ENCODE peak calls at places on chromosomes 13 and 19, in five cellular contexts. M is A549, K is esophagus squamous epithelium, V is uterus, I is tibial nerve. N is an unnamed sample. For H3K4me1 and H3K9me3, the result is how much of the 10 kb centered on the place peaks cover.

GRCh38 chr19:40811478-40812341 is 12.7 kb downstream of the EGLN2 start:
- DNase-seq in M (no peak), K (no peak), V (no peak), I (no peak), N (no peak)

GRCh38 chr13:74839656-74840055 is 642.3 kb downstream of the TBC1D4 start:
- DNase-seq in M (no peak), K (no peak), V (no peak), I (no peak), N (no peak)

GRCh38 chr13:30466358-30466714 is 600 bp upstream of the HMGB1 start:
- DNase-seq in M (no peak), K (no peak), V (no peak), I (no peak), N (no peak)

GRCh38 chr19:12665646-12666304 is 767 bp downstream of the MAN2B1 start:
- DNase-seq in M (no peak), K (no peak), V (no peak), I (no peak), N (no peak)

GRCh38 chr19:50870417-50871089 is 2.7 kb upstream of the KLK2 start:
- DNase-seq in M (peak), K (no peak), V (no peak), I (no peak), N (no peak)

GRCh38 chr13:21060063-21060826 is 1.1 kb downstream of the LATS2 start:
- DNase-seq in M (no peak), K (no peak), V (peak), I (no peak), N (no peak)

GRCh38 chr13:65917731-65918130 is 1312.4 kb downstream of the PCDH9 start:
- DNase-seq in M (no peak), K (no peak), V (no peak), I (no peak), N (no peak)

GRCh38 chr13:25018729-25019115 is 77.2 kb upstream of the PABPC3 start:
- DNase-seq in M (no peak), K (no peak), V (no peak), I (no peak), N (no peak)

GRCh38 chr13:105144936-105145335 is 1390.5 kb downstream of the EFNB2 start:
- DNase-seq in M (no peak), K (no peak), V (no peak), I (no peak), N (no peak)

GRCh38 chr19:5587071-5587455 is 19.3 kb upstream of the TINCR start:
- DNase-seq in M (no peak), K (no peak), V (no peak), I (no peak), N (no peak)

GRCh38 chr13:112105884-112106283 is 38.9 kb downstream of the SOX1 start:
- DNase-seq in M (no peak), K (no peak), V (no peak), I (no peak), N (no peak)

GRCh38 chr13:22871248-22871647 is 309.5 kb upstream of the SGCG start:
- DNase-seq in M (no peak), K (no peak), V (no peak), I (no peak), N (no peak)

GRCh38 chr19:19485161-19485997 is 30.0 kb downstream of the TSSK6 start:
- DNase-seq in M (no peak), K (no peak), V (no peak), I (no peak), N (no peak)

GRCh38 chr13:36163303-36163702 is 32.1 kb upstream of the DCLK1 start:
- DNase-seq in M (no peak), K (no peak), V (no peak), I (no peak), N (no peak)

GRCh38 chr13:33069365-33069764 is 53.1 kb downstream of the KL start:
- DNase-seq in M (no peak), K (no peak), V (no peak), I (no peak), N (no peak)

GRCh38 chr13:18628428-18628827 is 553.2 kb downstream of the TUBA3C start:
- DNase-seq in M (no peak), K (no peak), V (no peak), I (no peak), N (no peak)

GRCh38 chr19:3096267-3096901 is 2.2 kb downstream of the GNA11 start:
- DNase-seq in M (no peak), K (no peak), V (no peak), I (no peak), N (no peak)
- H3K27ac ChIP-seq in M (no peak), K (peak), V (no peak), I (peak), N (peak)

GRCh38 chr19:46022061-46022430 is 807 bp downstream of the PGLYRP1 start:
- DNase-seq in M (no peak), K (no peak), V (no peak), I (no peak), N (no peak)
- H3K4me1 ChIP-seq in M (under half), K (under half), V (under half), I (under half), N (under half)

DNA sequence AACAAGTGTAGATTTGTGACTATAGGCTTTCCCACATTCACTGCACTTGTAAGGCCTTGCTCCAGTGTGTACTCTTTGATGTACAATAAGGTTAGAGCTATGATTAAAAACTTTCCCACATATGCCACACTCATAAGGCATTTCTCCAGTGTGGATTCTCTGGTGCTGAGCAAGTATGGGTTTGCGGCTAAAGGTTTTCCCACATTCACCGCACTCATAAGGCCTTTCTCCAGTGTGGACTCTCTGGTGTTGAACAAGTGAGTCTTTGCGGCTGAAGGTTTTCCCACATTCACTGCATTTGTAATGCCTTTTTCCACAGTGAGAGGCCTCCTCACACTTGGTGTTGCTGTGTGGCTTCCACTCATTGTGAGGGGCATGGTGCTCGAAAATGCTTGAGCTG is 3.7 kb downstream of the ZNF772 start:
- DNase-seq in M (no peak), K (no peak), V (no peak), I (no peak), N (no peak)
- H3K9me3 ChIP-seq in M (half or more), K (half or more), V (half or more), I (half or more), N (half or more)

DNA sequence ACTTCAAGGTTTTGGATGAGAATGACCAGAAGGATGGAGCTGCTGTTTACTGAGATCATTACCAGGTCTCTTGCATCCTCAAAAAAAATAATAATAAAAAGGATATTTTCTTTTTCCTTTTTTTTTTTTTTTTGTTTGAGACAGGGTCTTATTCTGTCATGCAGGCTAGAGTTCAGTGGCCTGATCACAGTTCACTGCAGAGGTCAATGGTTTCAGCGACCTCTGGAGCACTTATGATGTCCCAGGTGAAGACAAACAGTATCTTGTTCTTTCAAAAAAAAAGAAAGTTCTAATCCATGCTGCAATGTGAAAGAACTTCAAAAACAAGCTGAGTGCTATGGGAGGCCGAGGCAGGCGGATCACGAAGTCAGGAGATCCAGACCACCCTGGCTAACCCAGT is 30.4 kb upstream of the TPM4 start:
- DNase-seq in M (no peak), K (no peak), V (no peak), I (no peak), N (no peak)
- H3K27ac ChIP-seq in M (no peak), K (no peak), V (no peak), I (no peak), N (no peak)

GRCh38 chr13:98476538-98476966 is 100.4 kb downstream of the STK24 start:
- DNase-seq in M (no peak), K (no peak), V (peak), I (no peak), N (peak)

GRCh38 chr13:98474761-98475160 is 102.1 kb downstream of the STK24 start:
- DNase-seq in M (no peak), K (no peak), V (no peak), I (no peak), N (no peak)

GRCh38 chr13:98474292-98474691 is 102.6 kb downstream of the STK24 start:
- DNase-seq in M (no peak), K (no peak), V (no peak), I (no peak), N (no peak)

GRCh38 chr13:98476106-98476505 is 100.8 kb downstream of the STK24 start:
- DNase-seq in M (no peak), K (no peak), V (no peak), I (no peak), N (no peak)

DNA sequence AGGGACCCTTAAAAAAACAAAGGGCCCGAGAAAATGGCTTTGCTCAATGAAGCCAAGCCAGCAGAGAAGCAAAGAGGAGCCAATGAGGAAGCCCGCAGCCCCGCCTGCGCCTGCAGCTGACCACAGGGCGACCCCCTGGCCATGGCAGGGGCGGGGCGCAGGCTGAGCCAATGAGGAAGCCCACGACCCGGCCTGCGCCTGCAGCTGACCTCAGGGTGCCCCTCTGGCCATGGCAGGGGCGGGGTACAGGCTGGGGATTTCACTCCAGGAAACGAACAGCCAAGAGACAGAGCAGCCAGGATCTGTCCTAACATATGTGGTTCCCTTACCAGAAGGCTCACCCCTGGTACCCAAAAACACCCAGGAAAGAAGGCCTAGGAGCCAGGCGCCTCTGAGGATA is 101.4 kb downstream of the STK24 start:
- DNase-seq in M (no peak), K (no peak), V (no peak), I (no peak), N (no peak)
- H3K4me1 ChIP-seq in M (under half), K (under half), V (under half), I (under half), N (under half)

DNA sequence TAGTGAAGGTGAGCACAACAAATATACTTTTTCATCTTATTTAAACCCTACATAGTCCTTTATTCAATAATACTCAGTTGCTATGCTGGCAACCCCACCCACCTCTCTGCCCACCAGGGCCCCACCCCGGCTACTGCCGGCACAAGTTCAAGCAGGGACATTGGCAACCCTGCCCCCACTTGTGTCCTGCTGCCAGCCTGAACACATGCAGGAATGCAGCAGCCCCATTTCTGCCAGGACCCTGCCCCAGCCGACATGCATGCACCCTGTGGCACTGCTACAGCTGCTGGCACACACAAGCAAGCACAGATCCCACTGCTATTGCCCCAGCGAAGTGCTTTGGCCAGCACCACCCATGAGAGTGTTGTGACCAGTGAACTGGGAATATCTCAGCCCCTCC is 289.8 kb downstream of the COG6 start:
- DNase-seq in M (no peak), K (no peak), V (no peak), I (no peak), N (no peak)
- H3K9me3 ChIP-seq in M (under half), K (under half), V (under half), I (under half), N (under half)

DNA sequence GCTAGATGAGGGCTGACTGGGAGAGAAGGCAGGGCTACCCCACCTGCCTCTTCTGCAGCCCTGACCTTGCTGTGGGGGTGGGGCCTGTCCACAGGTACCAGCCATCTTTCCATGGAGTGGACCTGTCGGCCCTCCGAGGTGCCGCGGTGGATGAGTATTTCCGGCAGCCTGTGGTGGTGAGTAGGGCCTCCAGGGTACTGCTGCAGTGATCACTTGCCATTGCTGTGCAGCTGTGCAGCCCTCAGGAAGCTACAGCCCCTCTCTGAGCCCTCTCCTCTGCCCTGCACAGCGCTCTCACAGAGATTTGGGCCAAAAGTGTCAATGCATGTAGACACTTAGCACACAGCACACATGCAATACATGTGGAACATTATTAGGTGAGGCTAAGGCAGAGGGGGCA is 11.8 kb downstream of the YIPF2 start:
- DNase-seq in M (no peak), K (no peak), V (no peak), I (no peak), N (no peak)
- H3K27ac ChIP-seq in M (no peak), K (peak), V (no peak), I (no peak), N (no peak)

GRCh38 chr19:54206831-54207177 is 6.1 kb downstream of the RPS9 start:
- DNase-seq in M (no peak), K (no peak), V (no peak), I (no peak), N (no peak)
- H3K4me1 ChIP-seq in M (half or more), K (under half), V (under half), I (half or more), N (under half)

GRCh38 chr19:392375-392970 is 16.5 kb downstream of the C2CD4C start:
- DNase-seq in M (no peak), K (no peak), V (no peak), I (no peak), N (no peak)

GRCh38 chr19:397321-397720 is 11.6 kb downstream of the C2CD4C start:
- DNase-seq in M (no peak), K (no peak), V (no peak), I (no peak), N (no peak)

GRCh38 chr19:398719-399118 is 10.2 kb downstream of the C2CD4C start:
- DNase-seq in M (no peak), K (no peak), V (no peak), I (no peak), N (no peak)

GRCh38 chr19:397941-398706 is 10.8 kb downstream of the C2CD4C start:
- DNase-seq in M (no peak), K (no peak), V (no peak), I (no peak), N (no peak)

GRCh38 chr19:395467-395866 is 13.5 kb downstream of the C2CD4C start:
- DNase-seq in M (no peak), K (no peak), V (no peak), I (no peak), N (no peak)
- H3K9me3 ChIP-seq in M (under half), K (under half), V (under half), I (under half), N (under half)

DNA sequence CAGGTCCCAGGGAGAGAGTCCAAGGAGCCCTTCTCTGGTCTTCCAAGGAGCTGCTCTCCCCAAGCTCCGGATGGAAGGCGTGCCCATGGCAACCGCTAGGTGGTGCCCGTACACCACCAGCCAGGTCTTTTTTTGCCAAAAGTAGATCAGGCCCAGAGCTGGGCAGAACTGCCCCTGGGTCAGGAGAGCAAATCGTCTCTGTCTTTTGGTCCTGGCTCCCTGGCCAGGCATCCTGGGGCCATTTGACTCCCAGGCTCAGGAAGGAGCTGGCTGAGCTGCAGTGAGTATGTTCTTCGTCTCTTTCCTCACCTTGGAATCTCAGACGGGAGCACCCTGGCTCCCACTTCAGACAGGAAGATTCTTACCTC is 24.6 kb upstream of the BCL3 start:
- DNase-seq in M (peak), K (no peak), V (peak), I (peak), N (no peak)
- H3K27ac ChIP-seq in M (peak), K (peak), V (no peak), I (peak), N (no peak)